ENCODE peak calls at places on chromosomes 2 and 18, in seven cellular contexts. W is body of pancreas, A is astrocyte, M is epithelial cell of esophagus, F is fibroblast of the aortic adventitia, O is Peyer's patch, R is lower leg skin. G is an unnamed sample.

GRCh38 chr18:9787716-9788115 is 79.6 kb downstream of the RAB31 start:
- DNase-seq in F (peak), M (no peak), O (no peak), R (no peak), W (no peak), A (peak), G (peak)

GRCh38 chr2:239803102-239803763 is 221.9 kb downstream of the NDUFA10 start:
- DNase-seq in A (no peak), R (no peak), F (no peak), W (no peak), M (no peak), O (peak), G (no peak)

GRCh38 chr2:62372824-62373223 is 133.2 kb downstream of the TMEM17 start:
- DNase-seq in A (no peak), F (no peak), R (no peak), M (no peak), O (no peak), W (no peak), G (no peak)

GRCh38 chr2:28378679-28379392 is 13.8 kb upstream of the FOSL2 start:
- DNase-seq in F (no peak), R (no peak), A (no peak), O (peak), M (no peak), W (no peak), G (no peak)

GRCh38 chr2:9178110-9178904 is 28.3 kb upstream of the ASAP2 start:
- DNase-seq in O (no peak), R (no peak), A (peak), M (peak), F (peak), W (peak), G (no peak)

GRCh38 chr2:200786826-200787225 is 24.9 kb upstream of the BZW1 start:
- DNase-seq in W (no peak), M (peak), F (peak), O (no peak), R (no peak), A (peak), G (peak)

GRCh38 chr2:39484206-39484605 is 47.1 kb upstream of the MAP4K3 start:
- DNase-seq in F (peak), R (no peak), M (no peak), A (no peak), O (no peak), W (no peak), G (no peak)

GRCh38 chr2:177072069-177072468 is 140.5 kb upstream of the HNRNPA3 start:
- DNase-seq in W (no peak), M (peak), A (no peak), R (no peak), O (no peak), F (peak), G (peak)

GRCh38 chr2:46394649-46395510 is 84.5 kb upstream of the TMEM247 start:
- DNase-seq in R (no peak), W (no peak), A (peak), F (no peak), M (no peak), O (no peak), G (no peak)

GRCh38 chr2:69453475-69454129 is 16.4 kb upstream of the NFU1 start:
- DNase-seq in A (no peak), M (no peak), W (no peak), O (no peak), R (no peak), F (no peak), G (no peak)

GRCh38 chr2:169768262-169768995 is 30.2 kb upstream of the SSB start:
- DNase-seq in W (peak), F (no peak), M (peak), A (no peak), R (no peak), O (peak), G (no peak)

GRCh38 chr2:145543856-145544255 is 1023.9 kb upstream of the ZEB2 start:
- DNase-seq in F (no peak), A (no peak), W (no peak), R (no peak), M (no peak), O (no peak), G (no peak)

GRCh38 chr2:181678033-181678586 is 2.2 kb downstream of the NEUROD1 start:
- DNase-seq in F (peak), O (peak), M (peak), A (peak), R (peak), W (peak), G (peak)

GRCh38 chr2:223062304-223062845 is 10.4 kb downstream of the KCNE4 start:
- DNase-seq in F (peak), W (no peak), R (no peak), O (no peak), A (peak), M (no peak), G (no peak)

GRCh38 chr2:10831387-10831985 is 18.9 kb upstream of the PDIA6 start:
- DNase-seq in W (no peak), O (no peak), F (no peak), A (no peak), M (no peak), R (no peak), G (no peak)

GRCh38 chr2:40367652-40368051 is 84.2 kb downstream of the SLC8A1 start:
- DNase-seq in R (no peak), W (no peak), M (peak), O (no peak), F (peak), A (peak), G (peak)

GRCh38 chr18:72867721-72868665 is at the start of gene NETO1:
- DNase-seq in R (no peak), W (no peak), M (peak), O (no peak), A (no peak), F (no peak), G (no peak)

GRCh38 chr18:1585881-1586488 is 681.3 kb downstream of the ADCYAP1 start:
- DNase-seq in O (no peak), W (no peak), R (no peak), A (peak), M (peak), F (peak), G (peak)

GRCh38 chr2:167817908-167818307 is 429.5 kb downstream of the STK39 start:
- DNase-seq in M (no peak), O (no peak), F (no peak), A (no peak), W (no peak), R (no peak), G (no peak)

GRCh38 chr18:68152770-68153169 is 562.1 kb downstream of the TMX3 start:
- DNase-seq in F (no peak), R (no peak), A (no peak), O (no peak), M (no peak), W (no peak), G (no peak)

GRCh38 chr2:140185076-140185475 is 1404.9 kb upstream of the NXPH2 start:
- DNase-seq in F (no peak), A (no peak), R (no peak), M (no peak), O (no peak), W (no peak), G (no peak)

DNA sequence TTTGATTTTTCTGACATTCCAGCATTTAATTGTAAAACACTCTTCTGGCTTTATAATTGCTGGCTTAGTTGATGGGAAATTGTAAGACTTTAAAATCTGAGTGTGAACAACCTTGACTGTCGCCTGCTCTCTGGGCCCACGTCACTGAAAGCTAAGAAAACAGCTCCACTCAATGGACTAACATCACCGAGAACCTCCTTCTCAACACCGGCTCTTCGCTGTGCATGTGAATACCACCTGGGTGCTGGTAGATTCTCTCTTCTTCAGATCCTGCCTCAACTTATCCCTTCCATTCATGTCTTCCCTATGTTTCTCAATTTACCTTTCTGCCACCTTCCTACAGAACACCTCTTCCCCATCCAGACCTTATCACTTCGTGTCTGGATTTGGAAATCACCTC is 523.1 kb upstream of the ID2 start:
- DNase-seq in F (no peak), A (no peak), R (no peak), O (no peak), W (no peak), M (no peak), G (no peak)
- TF ChIP-seq CTCF in F (no peak), A (no peak), R (no peak), O (no peak), W (no peak), M (no peak), G (no peak)

GRCh38 chr18:41899535-41899934 is 55.5 kb upstream of the PIK3C3 start:
- DNase-seq in O (no peak), W (no peak), M (peak), A (no peak), R (no peak), F (no peak), G (no peak)
- TF ChIP-seq CTCF in O (no peak), W (no peak), M (peak), A (no peak), R (no peak), F (no peak), G (no peak)

GRCh38 chr2:119082821-119083400 is 75.6 kb downstream of the C1QL2 start:
- DNase-seq in A (no peak), F (no peak), W (no peak), R (no peak), O (no peak), M (no peak), G (no peak)
- TF ChIP-seq CTCF in A (no peak), F (no peak), W (no peak), R (no peak), O (no peak), M (no peak), G (no peak)

DNA sequence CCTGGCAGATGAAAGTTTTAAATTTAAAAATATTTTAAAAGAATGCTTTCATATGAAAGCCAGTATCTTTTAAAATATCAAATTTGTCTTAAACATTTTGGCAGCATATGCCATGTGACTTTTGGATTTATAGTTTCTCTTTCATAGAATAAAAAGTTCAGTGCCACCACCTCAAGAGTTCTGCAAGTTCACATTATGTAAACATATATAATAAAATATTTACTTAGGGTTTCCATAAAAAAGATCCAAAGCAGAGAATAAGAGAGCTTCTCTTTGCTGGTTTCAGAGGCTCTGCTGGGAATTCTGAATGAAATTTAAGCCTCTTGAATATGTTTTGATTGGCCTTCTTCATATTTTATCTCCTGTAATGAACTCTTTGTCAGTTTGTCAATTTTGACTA is 143.3 kb upstream of the ALPP start:
- DNase-seq in A (no peak), M (no peak), R (no peak), O (no peak), W (no peak), F (no peak), G (no peak)
- TF ChIP-seq CTCF in A (no peak), M (no peak), R (no peak), O (no peak), W (no peak), F (no peak), G (no peak)

G was measured in fibroblast of pulmonary artery.